ENCODE peak calls at places on chromosome 15, in ten cellular contexts. One of them, this sample, is unnamed.

GRCh38 chr15:53328341-53328740 is 431.1 kb downstream of the WDR72 start:
- DNase-seq in fibroblast of lung: no peak
- DNase-seq in astrocyte of the spinal cord: no peak
- DNase-seq in A549: no peak
- DNase-seq in HFF-Myc: no peak
- DNase-seq in K562: no peak
- DNase-seq in bronchial epithelial cell: no peak
- DNase-seq in heart left ventricle: no peak
- DNase-seq in retinal pigment epithelial cell: no peak
- DNase-seq in psoas muscle: no peak
- DNase-seq in this sample: no peak

GRCh38 chr15:25717116-25717755 is 145.9 kb downstream of the ATP10A start:
- DNase-seq in fibroblast of lung: peak
- DNase-seq in astrocyte of the spinal cord: peak
- DNase-seq in A549: no peak
- DNase-seq in HFF-Myc: no peak
- DNase-seq in K562: no peak
- DNase-seq in bronchial epithelial cell: no peak
- DNase-seq in heart left ventricle: no peak
- DNase-seq in retinal pigment epithelial cell: no peak
- DNase-seq in psoas muscle: no peak
- DNase-seq in this sample: no peak

GRCh38 chr15:38069001-38069400 is 134.6 kb downstream of the TMCO5A start:
- DNase-seq in fibroblast of lung: peak
- DNase-seq in astrocyte of the spinal cord: peak
- DNase-seq in A549: peak
- DNase-seq in HFF-Myc: peak
- DNase-seq in K562: no peak
- DNase-seq in bronchial epithelial cell: peak
- DNase-seq in heart left ventricle: peak
- DNase-seq in retinal pigment epithelial cell: peak
- DNase-seq in psoas muscle: no peak
- DNase-seq in this sample: no peak

GRCh38 chr15:65056106-65056505 is 10.9 kb downstream of the SLC51B start:
- DNase-seq in fibroblast of lung: no peak
- DNase-seq in astrocyte of the spinal cord: no peak
- DNase-seq in A549: no peak
- DNase-seq in HFF-Myc: no peak
- DNase-seq in K562: no peak
- DNase-seq in bronchial epithelial cell: no peak
- DNase-seq in heart left ventricle: no peak
- DNase-seq in retinal pigment epithelial cell: no peak
- DNase-seq in psoas muscle: no peak
- DNase-seq in this sample: no peak

GRCh38 chr15:101657968-101658784 is 6.0 kb upstream of the TM2D3 start:
- DNase-seq in fibroblast of lung: no peak
- DNase-seq in astrocyte of the spinal cord: no peak
- DNase-seq in A549: no peak
- DNase-seq in HFF-Myc: no peak
- DNase-seq in K562: no peak
- DNase-seq in bronchial epithelial cell: peak
- DNase-seq in heart left ventricle: peak
- DNase-seq in retinal pigment epithelial cell: no peak
- DNase-seq in psoas muscle: no peak
- DNase-seq in this sample: no peak

GRCh38 chr15:70817266-70817665 is 36.7 kb downstream of the LARP6 start:
- DNase-seq in fibroblast of lung: no peak
- DNase-seq in astrocyte of the spinal cord: peak
- DNase-seq in A549: no peak
- DNase-seq in HFF-Myc: no peak
- DNase-seq in K562: no peak
- DNase-seq in bronchial epithelial cell: peak
- DNase-seq in heart left ventricle: no peak
- DNase-seq in retinal pigment epithelial cell: no peak
- DNase-seq in psoas muscle: no peak
- DNase-seq in this sample: no peak

GRCh38 chr15:47514251-47514652 is 203.1 kb upstream of the SEMA6D start:
- DNase-seq in fibroblast of lung: peak
- DNase-seq in astrocyte of the spinal cord: peak
- DNase-seq in A549: no peak
- DNase-seq in HFF-Myc: no peak
- DNase-seq in K562: no peak
- DNase-seq in bronchial epithelial cell: peak
- DNase-seq in heart left ventricle: no peak
- DNase-seq in retinal pigment epithelial cell: peak
- DNase-seq in psoas muscle: no peak
- DNase-seq in this sample: no peak

GRCh38 chr15:77497108-77497737 is 76.5 kb downstream of the HMG20A start:
- DNase-seq in fibroblast of lung: peak
- DNase-seq in astrocyte of the spinal cord: peak
- DNase-seq in A549: no peak
- DNase-seq in HFF-Myc: no peak
- DNase-seq in K562: no peak
- DNase-seq in bronchial epithelial cell: no peak
- DNase-seq in heart left ventricle: peak
- DNase-seq in retinal pigment epithelial cell: peak
- DNase-seq in psoas muscle: peak
- DNase-seq in this sample: no peak

GRCh38 chr15:66899555-66900350 is 165.6 kb upstream of the SMAD3 start:
- DNase-seq in fibroblast of lung: peak
- DNase-seq in astrocyte of the spinal cord: no peak
- DNase-seq in A549: no peak
- DNase-seq in HFF-Myc: no peak
- DNase-seq in K562: no peak
- DNase-seq in bronchial epithelial cell: no peak
- DNase-seq in heart left ventricle: no peak
- DNase-seq in retinal pigment epithelial cell: no peak
- DNase-seq in psoas muscle: no peak
- DNase-seq in this sample: no peak

GRCh38 chr15:90880381-90881145 is 3.7 kb upstream of the FES start:
- DNase-seq in fibroblast of lung: no peak
- DNase-seq in astrocyte of the spinal cord: no peak
- DNase-seq in A549: no peak
- DNase-seq in HFF-Myc: no peak
- DNase-seq in K562: no peak
- DNase-seq in bronchial epithelial cell: no peak
- DNase-seq in heart left ventricle: no peak
- DNase-seq in retinal pigment epithelial cell: no peak
- DNase-seq in psoas muscle: no peak
- DNase-seq in this sample: no peak

GRCh38 chr15:50257924-50258323 is 7.6 kb downstream of the HDC start:
- DNase-seq in fibroblast of lung: peak
- DNase-seq in astrocyte of the spinal cord: peak
- DNase-seq in A549: no peak
- DNase-seq in HFF-Myc: no peak
- DNase-seq in K562: no peak
- DNase-seq in bronchial epithelial cell: peak
- DNase-seq in heart left ventricle: no peak
- DNase-seq in retinal pigment epithelial cell: no peak
- DNase-seq in psoas muscle: no peak
- DNase-seq in this sample: no peak

GRCh38 chr15:69119692-69120395 is 40.6 kb upstream of the GLCE start:
- DNase-seq in fibroblast of lung: no peak
- DNase-seq in astrocyte of the spinal cord: no peak
- DNase-seq in A549: no peak
- DNase-seq in HFF-Myc: no peak
- DNase-seq in K562: no peak
- DNase-seq in bronchial epithelial cell: no peak
- DNase-seq in heart left ventricle: no peak
- DNase-seq in retinal pigment epithelial cell: no peak
- DNase-seq in psoas muscle: no peak
- DNase-seq in this sample: no peak

GRCh38 chr15:55170361-55170760 is 26.4 kb downstream of the RSL24D1 start:
- DNase-seq in fibroblast of lung: no peak
- DNase-seq in astrocyte of the spinal cord: no peak
- DNase-seq in A549: no peak
- DNase-seq in HFF-Myc: no peak
- DNase-seq in K562: no peak
- DNase-seq in bronchial epithelial cell: no peak
- DNase-seq in heart left ventricle: no peak
- DNase-seq in retinal pigment epithelial cell: no peak
- DNase-seq in psoas muscle: no peak
- DNase-seq in this sample: no peak

GRCh38 chr15:52730163-52730562 is 51.0 kb upstream of the ATOSA start:
- DNase-seq in fibroblast of lung: peak
- DNase-seq in astrocyte of the spinal cord: no peak
- DNase-seq in A549: no peak
- DNase-seq in HFF-Myc: peak
- DNase-seq in K562: no peak
- DNase-seq in bronchial epithelial cell: peak
- DNase-seq in heart left ventricle: no peak
- DNase-seq in retinal pigment epithelial cell: no peak
- DNase-seq in psoas muscle: no peak
- DNase-seq in this sample: no peak

GRCh38 chr15:42401544-42402478 is 42.5 kb downstream of the CAPN3 start:
- DNase-seq in fibroblast of lung: no peak
- DNase-seq in astrocyte of the spinal cord: no peak
- DNase-seq in A549: no peak
- DNase-seq in HFF-Myc: no peak
- DNase-seq in K562: peak
- DNase-seq in bronchial epithelial cell: no peak
- DNase-seq in heart left ventricle: no peak
- DNase-seq in retinal pigment epithelial cell: no peak
- DNase-seq in psoas muscle: no peak
- DNase-seq in this sample: no peak

GRCh38 chr15:34297059-34297458 is 40.5 kb downstream of the SLC12A6 start:
- DNase-seq in fibroblast of lung: peak
- DNase-seq in astrocyte of the spinal cord: peak
- DNase-seq in A549: no peak
- DNase-seq in HFF-Myc: no peak
- DNase-seq in K562: no peak
- DNase-seq in bronchial epithelial cell: no peak
- DNase-seq in heart left ventricle: no peak
- DNase-seq in retinal pigment epithelial cell: peak
- DNase-seq in psoas muscle: no peak
- DNase-seq in this sample: no peak

DNA sequence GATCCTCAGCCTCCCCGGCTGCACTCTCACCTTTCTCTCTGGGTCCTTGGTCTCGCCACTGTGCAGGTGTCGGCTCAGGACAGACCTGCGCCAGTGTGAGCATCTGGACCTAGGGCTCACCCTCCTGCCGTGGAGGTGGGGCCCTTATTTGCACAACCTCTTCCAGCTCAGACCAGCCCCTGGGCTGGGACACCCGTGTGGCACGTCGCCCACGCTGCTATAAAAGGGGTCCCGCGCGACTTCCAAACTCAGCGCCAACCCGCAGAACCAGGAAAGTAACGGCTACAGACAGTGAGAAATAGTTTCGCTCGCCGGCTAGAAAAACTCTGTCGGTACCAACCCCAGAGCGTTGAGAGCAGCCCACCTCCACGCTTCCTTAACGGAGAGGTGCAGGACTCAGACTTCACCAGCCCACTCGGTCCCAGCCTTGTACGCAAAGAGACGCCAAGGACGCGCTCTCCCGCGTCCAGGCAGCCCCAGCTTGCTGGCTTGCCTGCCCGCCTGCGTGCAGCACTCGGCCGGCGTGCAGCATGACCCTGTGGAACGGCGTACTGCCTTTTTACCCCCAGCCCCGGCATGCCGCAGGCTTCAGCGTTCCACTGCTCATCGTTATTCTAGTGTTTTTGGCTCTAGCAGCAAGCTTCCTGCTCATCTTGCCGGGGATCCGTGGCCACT is at the start of the genes DUOX2 and DUOXA2:
- DNase-seq in fibroblast of lung: no peak
- DNase-seq in astrocyte of the spinal cord: no peak
- DNase-seq in A549: no peak
- DNase-seq in HFF-Myc: no peak
- DNase-seq in K562: no peak
- DNase-seq in bronchial epithelial cell: no peak
- DNase-seq in heart left ventricle: no peak
- DNase-seq in retinal pigment epithelial cell: no peak
- DNase-seq in psoas muscle: no peak
- DNase-seq in this sample: no peak
- H3K4me3 ChIP-seq in fibroblast of lung: no peak
- H3K4me3 ChIP-seq in astrocyte of the spinal cord: no peak
- H3K4me3 ChIP-seq in A549: peak
- H3K4me3 ChIP-seq in HFF-Myc: no peak
- H3K4me3 ChIP-seq in K562: no peak
- H3K4me3 ChIP-seq in bronchial epithelial cell: no peak
- H3K4me3 ChIP-seq in heart left ventricle: no peak
- H3K4me3 ChIP-seq in retinal pigment epithelial cell: no peak
- H3K4me3 ChIP-seq in psoas muscle: peak
- H3K4me3 ChIP-seq in this sample: no peak

GRCh38 chr15:57218826-57219576 is 157.3 kb upstream of the CGNL1 start:
- DNase-seq in fibroblast of lung: peak
- DNase-seq in astrocyte of the spinal cord: peak
- DNase-seq in A549: no peak
- DNase-seq in HFF-Myc: peak
- DNase-seq in K562: no peak
- DNase-seq in bronchial epithelial cell: peak
- DNase-seq in heart left ventricle: no peak
- DNase-seq in retinal pigment epithelial cell: no peak
- DNase-seq in psoas muscle: no peak
- DNase-seq in this sample: no peak
- H3K4me3 ChIP-seq in fibroblast of lung: peak
- H3K4me3 ChIP-seq in astrocyte of the spinal cord: peak
- H3K4me3 ChIP-seq in A549: no peak
- H3K4me3 ChIP-seq in HFF-Myc: peak
- H3K4me3 ChIP-seq in K562: no peak
- H3K4me3 ChIP-seq in bronchial epithelial cell: no peak
- H3K4me3 ChIP-seq in heart left ventricle: peak
- H3K4me3 ChIP-seq in retinal pigment epithelial cell: no peak
- H3K4me3 ChIP-seq in psoas muscle: no peak
- H3K4me3 ChIP-seq in this sample: no peak

DNA sequence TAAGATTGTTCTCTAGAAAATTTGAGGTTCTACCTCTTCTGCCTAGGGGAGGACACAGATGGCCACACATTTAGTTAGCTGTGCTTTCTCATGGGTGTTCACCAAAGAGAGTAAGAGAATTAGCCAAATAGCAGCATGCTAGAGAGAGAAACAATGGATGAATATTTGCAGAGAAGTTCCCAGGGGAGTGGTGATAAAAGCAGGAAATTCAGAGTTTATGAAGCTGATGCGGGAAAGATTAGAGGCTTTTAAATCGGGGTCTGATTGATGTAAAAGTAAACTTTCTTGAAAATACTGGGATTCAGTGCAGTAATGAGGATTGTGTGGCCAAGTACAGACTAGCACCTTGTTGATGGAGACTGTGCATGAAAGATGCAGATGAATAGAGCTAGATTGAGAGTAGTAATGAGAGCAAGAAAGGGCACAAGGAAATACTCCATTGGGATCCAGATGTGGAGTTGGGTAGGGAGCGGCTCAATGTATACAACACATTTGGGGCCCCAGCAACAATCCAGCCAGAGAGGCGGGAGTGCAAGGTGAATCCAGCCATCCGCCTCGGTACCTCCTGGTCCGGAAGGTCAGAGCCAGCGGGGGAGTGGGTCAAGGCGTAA is 8.8 kb downstream of the ISL2 start:
- DNase-seq in fibroblast of lung: no peak
- DNase-seq in astrocyte of the spinal cord: no peak
- DNase-seq in A549: no peak
- DNase-seq in HFF-Myc: no peak
- DNase-seq in K562: no peak
- DNase-seq in bronchial epithelial cell: no peak
- DNase-seq in heart left ventricle: no peak
- DNase-seq in retinal pigment epithelial cell: no peak
- DNase-seq in psoas muscle: no peak
- DNase-seq in this sample: no peak
- H3K4me3 ChIP-seq in fibroblast of lung: no peak
- H3K4me3 ChIP-seq in astrocyte of the spinal cord: no peak
- H3K4me3 ChIP-seq in A549: no peak
- H3K4me3 ChIP-seq in HFF-Myc: peak
- H3K4me3 ChIP-seq in K562: no peak
- H3K4me3 ChIP-seq in bronchial epithelial cell: no peak
- H3K4me3 ChIP-seq in heart left ventricle: peak
- H3K4me3 ChIP-seq in retinal pigment epithelial cell: no peak
- H3K4me3 ChIP-seq in psoas muscle: no peak
- H3K4me3 ChIP-seq in this sample: no peak

GRCh38 chr15:82679626-82680199 is 30.0 kb downstream of the AP3B2 start:
- DNase-seq in fibroblast of lung: no peak
- DNase-seq in astrocyte of the spinal cord: no peak
- DNase-seq in A549: no peak
- DNase-seq in HFF-Myc: no peak
- DNase-seq in K562: no peak
- DNase-seq in bronchial epithelial cell: no peak
- DNase-seq in heart left ventricle: no peak
- DNase-seq in retinal pigment epithelial cell: no peak
- DNase-seq in psoas muscle: no peak
- DNase-seq in this sample: no peak
- H3K4me3 ChIP-seq in fibroblast of lung: no peak
- H3K4me3 ChIP-seq in astrocyte of the spinal cord: no peak
- H3K4me3 ChIP-seq in A549: peak
- H3K4me3 ChIP-seq in HFF-Myc: no peak
- H3K4me3 ChIP-seq in K562: peak
- H3K4me3 ChIP-seq in bronchial epithelial cell: peak
- H3K4me3 ChIP-seq in heart left ventricle: peak
- H3K4me3 ChIP-seq in retinal pigment epithelial cell: peak
- H3K4me3 ChIP-seq in psoas muscle: peak
- H3K4me3 ChIP-seq in this sample: no peak